ENCODE peak calls at places on chromosomes 3 and 15, in eight cellular contexts. O is H1, R is heart right ventricle, M is fibroblast of lung, I is fibroblast of pulmonary artery, G is GM12865, Y is breast epithelium, E is transverse colon. L is an unnamed sample.

GRCh38 chr3:124812291-124813265 is 74.6 kb downstream of the ITGB5 start:
- DNase-seq in Y (peak; percentile 51), E (peak; percentile 79), M (peak; percentile 99), R (peak; percentile 53), I (peak; percentile 96), O (no peak), G (no peak), L (peak; percentile 99)

GRCh38 chr15:62120776-62121175 is 44.3 kb downstream of the C2CD4B start:
- DNase-seq in O (no peak), G (no peak), M (no peak), I (no peak), E (no peak), R (no peak), Y (no peak), L (no peak)

GRCh38 chr3:38157562-38157961 is 7.8 kb upstream of the OXSR1 start:
- DNase-seq in I (no peak), G (no peak), R (no peak), O (no peak), M (no peak), Y (no peak), E (no peak), L (no peak)

GRCh38 chr3:178270838-178271237 is 265.4 kb upstream of the KCNMB2 start:
- DNase-seq in O (no peak), E (no peak), Y (no peak), I (no peak), R (no peak), M (no peak), G (no peak), L (no peak)

GRCh38 chr3:3772338-3772737 is 26.9 kb upstream of the LRRN1 start:
- DNase-seq in I (no peak), M (no peak), R (no peak), E (no peak), O (no peak), Y (no peak), G (no peak), L (no peak)

GRCh38 chr3:124246949-124247348 is 255.0 kb upstream of the ROPN1 start:
- DNase-seq in R (no peak), I (peak; percentile 39), Y (no peak), O (no peak), G (peak; percentile 57), M (peak; percentile 31), E (peak; percentile 19), L (peak; percentile 13)

GRCh38 chr3:64741344-64741743 is 53.5 kb upstream of the ADAMTS9 start:
- DNase-seq in Y (peak; percentile 28), O (no peak), R (no peak), G (no peak), M (peak; percentile 74), E (peak; percentile 20), I (peak; percentile 80), L (peak; percentile 69)

GRCh38 chr3:113094514-113094913 is 103.7 kb downstream of the GTPBP8 start:
- DNase-seq in I (no peak), O (no peak), M (no peak), E (no peak), G (no peak), R (no peak), Y (no peak), L (no peak)

GRCh38 chr3:132504375-132504921 is 87.1 kb downstream of the DNAJC13 start:
- DNase-seq in E (no peak), M (peak; percentile 42), Y (no peak), R (no peak), O (no peak), G (no peak), I (no peak), L (no peak)

GRCh38 chr3:52845691-52846426 is 11.0 kb upstream of the MUSTN1 start:
- DNase-seq in O (no peak), M (no peak), G (no peak), E (no peak), Y (no peak), R (no peak), I (no peak), L (no peak)

GRCh38 chr3:32194653-32195052 is 43.8 kb upstream of the CMTM8 start:
- DNase-seq in M (peak; percentile 11), R (no peak), E (no peak), I (no peak), O (no peak), Y (no peak), G (no peak), L (no peak)

GRCh38 chr3:71796268-71796667 is 11.3 kb upstream of the PROK2 start:
- DNase-seq in O (no peak), G (no peak), I (no peak), R (no peak), E (no peak), M (no peak), Y (no peak), L (no peak)

GRCh38 chr3:12400795-12401194 is 83.5 kb upstream of the TSEN2 start:
- DNase-seq in I (peak; percentile 79), E (no peak), Y (no peak), O (no peak), R (no peak), G (no peak), M (peak; percentile 86), L (peak; percentile 56)

GRCh38 chr3:39541917-39542329 is 74.4 kb downstream of the MOBP start:
- DNase-seq in E (no peak), M (peak; percentile 34), G (no peak), I (peak; percentile 56), Y (no peak), O (no peak), R (no peak), L (peak; percentile 20)

GRCh38 chr3:128993461-128994172 is at the start of gene CFAP92:
- DNase-seq in O (peak; percentile 41), Y (peak; percentile 83), M (peak; percentile 52), R (peak; percentile 88), I (peak; percentile 64), G (peak; percentile 83), E (peak; percentile 94), L (peak; percentile 24)

GRCh38 chr3:48845170-48845569 is 2.5 kb downstream of the PRKAR2A start:
- DNase-seq in Y (no peak), E (no peak), I (no peak), G (no peak), R (no peak), O (no peak), M (peak; percentile 22), L (peak; percentile 40)

GRCh38 chr15:44715797-44716334 is 4.5 kb downstream of the B2M start:
- DNase-seq in I (no peak), G (peak; percentile 21), Y (no peak), E (no peak), R (no peak), O (no peak), M (no peak), L (no peak)
- H3K4me3 ChIP-seq in I (no peak overlapping the region), G (peak overlapping the region; percentile 94), Y (no peak overlapping the region), E (no peak overlapping the region), R (no peak overlapping the region), O (no peak overlapping the region), M (no peak overlapping the region), L (no peak overlapping the region)

DNA sequence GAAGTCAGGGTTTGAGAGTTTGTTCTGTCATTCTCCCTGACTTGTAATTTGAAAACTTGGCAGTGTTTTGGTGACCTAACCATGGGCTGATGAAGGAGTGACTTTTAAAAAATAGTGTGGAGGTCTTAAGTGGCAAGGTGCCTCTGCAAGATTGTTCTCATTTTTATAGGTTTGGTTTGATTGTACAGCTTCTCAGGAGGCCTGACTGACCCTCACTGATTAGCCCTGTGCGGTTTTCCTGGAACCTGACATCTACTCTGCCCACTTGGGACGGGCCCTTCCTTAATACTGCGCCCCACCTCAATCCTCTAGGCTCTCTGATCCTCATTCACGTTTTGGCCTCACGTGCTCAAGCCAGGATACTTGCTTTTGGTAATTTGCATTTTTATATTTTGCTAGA is 2.8 kb downstream of the UBE2E1 start:
- DNase-seq in O (no peak), R (no peak), E (no peak), I (no peak), M (no peak), G (no peak), Y (no peak), L (no peak)
- TF ChIP-seq CTCF in O (no peak), R (no peak), E (no peak), I (no peak), M (no peak), G (no peak), Y (no peak), L (no peak)

DNA sequence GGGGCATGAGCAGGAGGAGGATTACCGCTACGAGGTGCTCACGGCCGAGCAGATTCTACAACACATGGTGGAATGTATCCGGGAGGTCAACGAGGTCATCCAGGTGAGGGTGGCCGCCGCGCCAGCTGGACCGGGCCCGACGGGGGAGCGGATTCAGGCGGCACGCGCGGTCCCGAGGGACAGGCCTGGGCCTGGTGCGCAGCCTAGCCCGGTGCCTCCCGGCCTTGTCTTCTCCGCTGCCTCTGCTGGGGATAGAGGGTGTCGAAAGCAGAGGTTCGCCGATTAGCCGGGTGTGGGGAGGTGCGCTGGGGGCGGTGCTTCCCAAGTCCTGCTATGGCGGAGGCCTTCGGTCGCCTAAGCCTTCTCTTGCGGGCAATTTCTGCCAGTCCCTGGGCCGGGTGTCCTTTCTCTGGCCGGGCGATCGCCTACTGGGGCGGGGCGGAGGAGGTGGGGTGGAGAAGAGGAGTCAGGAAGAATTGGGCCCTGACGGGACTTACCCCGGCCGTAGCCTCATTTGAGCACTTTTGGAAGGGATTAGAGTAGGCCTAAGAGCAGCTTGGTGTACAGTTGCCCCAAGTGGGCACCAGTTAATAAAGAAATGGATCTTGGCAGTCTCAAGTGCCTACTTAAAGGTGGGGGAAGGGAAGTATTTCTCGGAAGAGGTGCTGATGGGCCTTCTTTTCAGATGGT is 927 bp downstream of the ARIH1 start:
- DNase-seq in M (peak; percentile 79), O (peak; percentile 21), Y (peak; percentile 77), R (peak; percentile 75), G (peak; percentile 89), E (peak; percentile 85), I (peak; percentile 83), L (peak; percentile 84)
- H3K4me3 ChIP-seq in M (peak overlapping the region; percentile 92), O (peak overlapping the region; percentile 91), Y (peak overlapping the region; percentile 93), R (peak overlapping the region; percentile 79), G (peak overlapping the region; percentile 99), E (peak overlapping the region; percentile 69), I (peak overlapping the region; percentile 77), L (peak overlapping the region; percentile 90)

GRCh38 chr15:79023918-79024317 is 66.7 kb downstream of the RASGRF1 start:
- DNase-seq in I (no peak), R (no peak), M (no peak), Y (no peak), E (no peak), O (no peak), G (no peak), L (no peak)

GRCh38 chr15:79023546-79023890 is 67.1 kb downstream of the RASGRF1 start:
- DNase-seq in Y (no peak), R (no peak), I (no peak), G (no peak), M (no peak), E (no peak), O (no peak), L (no peak)

GRCh38 chr15:79027532-79028410 is 62.8 kb downstream of the RASGRF1 start:
- DNase-seq in I (no peak), G (no peak), R (no peak), O (no peak), Y (no peak), E (no peak), M (no peak), L (no peak)

GRCh38 chr15:79025802-79026201 is 64.8 kb downstream of the RASGRF1 start:
- DNase-seq in G (peak; percentile 30), M (no peak), O (no peak), E (no peak), R (no peak), I (no peak), Y (no peak), L (no peak)

DNA sequence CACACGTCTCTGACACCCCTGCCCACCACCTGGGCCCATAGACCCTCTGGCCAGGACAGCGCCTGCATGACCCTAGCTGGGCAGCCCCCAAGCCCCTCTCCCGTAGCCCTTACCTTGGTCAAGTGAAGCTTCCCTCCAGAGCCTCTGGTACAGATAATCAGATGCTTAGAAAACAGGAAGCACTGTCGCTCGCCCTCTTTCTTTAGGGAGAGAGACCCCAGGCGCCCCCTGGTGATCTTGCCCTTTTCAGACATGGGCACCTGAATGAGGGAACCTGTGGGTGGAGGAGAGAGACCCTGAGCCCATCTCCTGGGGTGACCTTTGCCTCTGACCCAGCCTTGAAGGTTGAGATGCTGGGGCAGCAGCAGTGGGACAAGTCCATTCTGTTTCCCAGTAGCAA is 65.4 kb downstream of the RASGRF1 start:
- DNase-seq in R (no peak), O (no peak), Y (no peak), G (peak; percentile 39), M (no peak), E (peak; percentile 23), I (no peak), L (no peak)
- TF ChIP-seq CTCF in R (peak; percentile 38), O (peak; percentile 20), Y (no peak), G (no peak), M (no peak), E (no peak), I (no peak), L (no peak)

L was measured in AG10803.